ENCODE peak calls at places on chromosome 19, in four cellular contexts. H is pancreas, B is RWPE2, X is transverse colon. L is an unnamed sample.

GRCh38 chr19:56174086-56174485 is 1.7 kb upstream of the GALP start:
- DNase-seq in B (no peak), H (no peak), X (no peak), L (no peak)

GRCh38 chr19:30046522-30046921 is 104.5 kb downstream of the URI1 start:
- DNase-seq in H (no peak), B (no peak), X (no peak), L (no peak)

GRCh38 chr19:36931684-36932083 is 15.6 kb downstream of the ZNF568 start:
- DNase-seq in H (no peak), X (no peak), B (no peak), L (no peak)

GRCh38 chr19:49331616-49332055 is 3.6 kb upstream of the CD37 start:
- DNase-seq in B (no peak), H (peak; percentile 31), X (no peak), L (peak; percentile 58)

GRCh38 chr19:2103308-2103707 is 6.6 kb downstream of the IZUMO4 start:
- DNase-seq in B (no peak), H (no peak), X (no peak), L (no peak)

GRCh38 chr19:13208964-13209796 is 59.0 kb downstream of the IER2 start:
- DNase-seq in H (no peak), B (no peak), X (no peak), L (no peak)

GRCh38 chr19:27657271-27658051 is 1555.5 kb downstream of the UQCRFS1 start:
- DNase-seq in X (no peak), B (no peak), H (no peak), L (no peak)

GRCh38 chr19:30862876-30863275 is 486.4 kb downstream of the TSHZ3 start:
- DNase-seq in B (no peak), X (no peak), H (no peak), L (no peak)

GRCh38 chr19:29547361-29547960 is 21.7 kb downstream of the VSTM2B start:
- DNase-seq in H (no peak), B (no peak), X (no peak), L (peak; percentile 43)

GRCh38 chr19:50998686-50999085 is 2.7 kb downstream of the KLK8 start:
- DNase-seq in B (no peak), H (no peak), X (no peak), L (no peak)

GRCh38 chr19:37329686-37330085 is 41.2 kb upstream of the ZNF527 start:
- DNase-seq in H (no peak), B (no peak), X (no peak), L (no peak)

GRCh38 chr19:37583340-37583739 is 11.3 kb downstream of the ZNF571 start:
- DNase-seq in B (no peak), X (no peak), H (no peak), L (no peak)

GRCh38 chr19:46975918-46976782 is 43.5 kb upstream of the NPAS1 start:
- DNase-seq in B (no peak), H (peak; percentile 91), X (peak; percentile 76), L (peak; percentile 86)

GRCh38 chr19:46513461-46514236 is 18.0 kb upstream of the PNMA8B start:
- DNase-seq in X (peak; percentile 83), B (no peak), H (peak; percentile 66), L (peak; percentile 67)

DNA sequence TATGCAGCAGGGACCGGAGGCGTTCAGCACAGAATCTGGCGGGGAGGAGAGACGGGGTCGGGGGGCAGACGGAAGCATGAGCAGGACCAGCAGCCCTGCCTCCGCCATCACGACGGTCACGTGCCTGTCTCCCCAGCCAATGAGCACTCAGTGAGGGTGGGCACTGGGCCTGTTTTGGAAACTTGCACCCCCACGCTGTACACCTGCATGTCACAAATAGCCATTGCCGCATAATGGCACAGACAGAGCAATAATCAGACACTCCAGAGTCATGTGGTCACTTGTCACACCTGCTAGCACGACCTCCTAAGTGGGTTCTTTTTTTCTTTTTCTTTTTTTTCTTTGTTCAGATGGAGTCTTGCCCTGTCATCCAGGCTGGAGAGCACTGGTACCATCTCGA is 8.8 kb downstream of the ERCC2 start:
- DNase-seq in H (no peak), B (no peak), X (no peak), L (no peak)
- H3K4me3 ChIP-seq in H (no peak overlapping the region), B (no peak overlapping the region), X (no peak overlapping the region), L (no peak overlapping the region)

GRCh38 chr19:11194173-11194572 is 3.2 kb downstream of the KANK2 start:
- DNase-seq in B (no peak), X (no peak), H (no peak), L (no peak)
- H3K36me3 ChIP-seq in B (peaks cover 27% of the 10 kb centered on the region), X (no peaks in the 10 kb centered on the region), H (peaks cover 18% of the 10 kb centered on the region), L (no peaks in the 10 kb centered on the region)

GRCh38 chr19:35715981-35716734 is 1.6 kb upstream of the KMT2B start:
- DNase-seq in H (peak; percentile 70), B (peak; percentile 62), X (no peak), L (no peak)

GRCh38 chr19:35718345-35719041 is 690 bp downstream of the KMT2B start:
- DNase-seq in X (peak; percentile 49), H (peak; percentile 58), B (peak; percentile 68), L (peak; percentile 42)

GRCh38 chr19:35716735-35716984 is 1.1 kb upstream of the KMT2B start:
- DNase-seq in X (no peak), B (no peak), H (no peak), L (no peak)

GRCh38 chr19:35717665-35718344 is at the start of gene KMT2B:
- DNase-seq in X (peak; percentile 96), B (peak; percentile 97), H (no peak), L (peak; percentile 98)

GRCh38 chr19:35716985-35717664 is 678 bp upstream of the KMT2B start:
- DNase-seq in H (peak; percentile 96), B (peak; percentile 84), X (peak; percentile 89), L (peak; percentile 95)
- TF ChIP-seq CTCF in H (peak; percentile 75), B (peak; percentile 98), X (peak; percentile 90), L (peak; percentile 94)

GRCh38 chr19:40423938-40424337 is 1.9 kb downstream of the SERTAD1 start:
- DNase-seq in X (no peak), H (no peak), B (no peak), L (no peak)
- H3K4me3 ChIP-seq in X (peak overlapping the region; percentile 66), H (peak overlapping the region; percentile 80), B (peak overlapping the region; percentile 52), L (peak overlapping the region; percentile 13)

GRCh38 chr19:44785271-44785670 is 7.6 kb downstream of the CBLC start:
- DNase-seq in B (no peak), X (no peak), H (no peak), L (no peak)
- H3K36me3 ChIP-seq in B (peaks cover 79% of the 10 kb centered on the region), X (no peaks in the 10 kb centered on the region), H (no peaks in the 10 kb centered on the region), L (peaks cover 9% of the 10 kb centered on the region)

GRCh38 chr19:18832331-18833140 is 777 bp downstream of the UPF1 start:
- DNase-seq in X (peak; percentile 42), H (peak; percentile 43), B (no peak), L (peak; percentile 65)
- TF ChIP-seq CTCF in X (no peak), H (no peak), B (peak; percentile 24), L (peak; percentile 56)

GRCh38 chr19:44808463-44809371 is at the start of gene BCAM:
- DNase-seq in X (peak; percentile 70), B (no peak), H (peak; percentile 80), L (peak; percentile 86)
- H3K4me3 ChIP-seq in X (peak within 1 kb of the TSS; percentile 58), B (peak within 1 kb of the TSS; percentile 74), H (peak within 1 kb of the TSS; percentile 68), L (peak within 1 kb of the TSS; percentile 79)

GRCh38 chr19:54149021-54149812 is 10.3 kb downstream of the LENG1 start:
- DNase-seq in H (no peak), B (no peak), X (no peak), L (no peak)
- H3K36me3 ChIP-seq in H (peaks cover 78% of the 10 kb centered on the region), B (peaks cover 94% of the 10 kb centered on the region), X (peaks cover 5% of the 10 kb centered on the region), L (peaks cover 16% of the 10 kb centered on the region)

GRCh38 chr19:15476334-15476733 is 3.0 kb downstream of the PGLYRP2 start:
- DNase-seq in H (no peak), B (no peak), X (no peak), L (no peak)

GRCh38 chr19:15475169-15475568 is 4.1 kb downstream of the PGLYRP2 start:
- DNase-seq in B (no peak), H (no peak), X (no peak), L (no peak)

GRCh38 chr19:15475611-15476010 is 3.7 kb downstream of the PGLYRP2 start:
- DNase-seq in B (no peak), X (no peak), H (no peak), L (no peak)

GRCh38 chr19:15479391-15480345 is at the start of gene PGLYRP2:
- DNase-seq in H (no peak), X (no peak), B (no peak), L (no peak)
- TF ChIP-seq CTCF in H (no peak), X (no peak), B (no peak), L (peak; percentile 46)

L was measured in Caco-2.